ENCODE peak calls at places on chromosomes 11 and 22, in ten cellular contexts. Q is NCI-H774, E is HT1080, D is psoas muscle, G is SK-MEL-5, C is nucleus accumbens, V is EL, Z is pancreas, A is NCI-H2081 treated with DMSO at 0.1 percent for 48 hours, X is ecto neural progenitor cell. J is an unnamed sample.

GRCh38 chr22:41910599-41911291 is 4.1 kb downstream of the SHISA8 start:
- DNase-seq in Q (no peak), E (no peak), D (peak), G (no peak), C (no peak), V (peak), Z (no peak), A (no peak), X (peak), J (no peak)

GRCh38 chr22:27518583-27519437 is 282.7 kb downstream of the MN1 start:
- DNase-seq in Q (no peak), E (no peak), D (no peak), G (no peak), C (no peak), V (no peak), Z (no peak), A (no peak), X (no peak), J (no peak)

GRCh38 chr11:45859661-45860140 is 12.4 kb downstream of the CRY2 start:
- DNase-seq in Q (no peak), E (no peak), D (peak), G (no peak), C (no peak), V (peak), Z (peak), A (peak), X (peak), J (peak)

GRCh38 chr11:128862913-128863660 is 4.0 kb downstream of the KCNJ1 start:
- DNase-seq in Q (no peak), E (peak), D (no peak), G (no peak), C (no peak), V (peak), Z (no peak), A (no peak), X (no peak), J (peak)

GRCh38 chr22:23579870-23580585 is at the start of gene IGLL1:
- DNase-seq in Q (no peak), E (no peak), D (no peak), G (no peak), C (no peak), V (no peak), Z (no peak), A (no peak), X (no peak), J (no peak)

GRCh38 chr22:37118083-37118482 is 8.6 kb upstream of the TMPRSS6 start:
- DNase-seq in Q (no peak), E (no peak), D (no peak), G (no peak), C (no peak), V (no peak), Z (no peak), A (no peak), X (no peak), J (no peak)

GRCh38 chr11:13336246-13336873 is 58.8 kb downstream of the BMAL1 start:
- DNase-seq in Q (no peak), E (peak), D (peak), G (no peak), C (no peak), V (no peak), Z (no peak), A (no peak), X (no peak), J (peak)

GRCh38 chr11:70467196-70468085 is 69.1 kb downstream of the CTTN start:
- DNase-seq in Q (peak), E (peak), D (peak), G (peak), C (peak), V (peak), Z (peak), A (no peak), X (peak), J (peak)

GRCh38 chr11:18013790-18014507 is 1.1 kb upstream of the SERGEF start:
- DNase-seq in Q (no peak), E (peak), D (no peak), G (peak), C (no peak), V (peak), Z (peak), A (no peak), X (no peak), J (no peak)

GRCh38 chr11:113997473-113997872 is 22.6 kb downstream of the HTR3A start:
- DNase-seq in Q (no peak), E (no peak), D (no peak), G (no peak), C (no peak), V (no peak), Z (no peak), A (no peak), X (no peak), J (no peak)

GRCh38 chr11:128465946-128466688 is 121.2 kb downstream of the ETS1 start:
- DNase-seq in Q (no peak), E (no peak), D (no peak), G (no peak), C (no peak), V (no peak), Z (no peak), A (no peak), X (no peak), J (no peak)

GRCh38 chr11:63445720-63446119 is 45.2 kb downstream of the PLAAT5 start:
- DNase-seq in Q (no peak), E (peak), D (no peak), G (no peak), C (no peak), V (peak), Z (no peak), A (no peak), X (no peak), J (no peak)

GRCh38 chr11:45265963-45266692 is 20.0 kb downstream of the SYT13 start:
- DNase-seq in Q (no peak), E (no peak), D (no peak), G (no peak), C (no peak), V (no peak), Z (no peak), A (no peak), X (no peak), J (no peak)

GRCh38 chr11:36352919-36353318 is 56.8 kb downstream of the PRR5L start:
- DNase-seq in Q (no peak), E (no peak), D (no peak), G (no peak), C (no peak), V (no peak), Z (no peak), A (no peak), X (no peak), J (no peak)

GRCh38 chr22:28894793-28895192 is 11.4 kb downstream of the ZNRF3 start:
- DNase-seq in Q (no peak), E (no peak), D (no peak), G (no peak), C (no peak), V (no peak), Z (no peak), A (no peak), X (no peak), J (no peak)

GRCh38 chr22:27670701-27671412 is 130.7 kb downstream of the MN1 start:
- DNase-seq in Q (no peak), E (peak), D (peak), G (peak), C (no peak), V (no peak), Z (peak), A (no peak), X (peak), J (no peak)